ENCODE peak calls at places on chromosomes 16 and 17, in eight cellular contexts. Y is heart left ventricle; O is HFF-Myc; N is CD4-positive, alpha-beta T cell; K is astrocyte of the spinal cord; F is NB4; X is MM.1S; B is RWPE1. E is an unnamed sample.

GRCh38 chr16:88560722-88561484 is 9.3 kb upstream of the ZC3H18 start:
- DNase-seq in Y (no peak), O (no peak), N (no peak), K (peak; percentile 20), F (peak; percentile 64), X (no peak), B (peak; percentile 16), E (peak; percentile 52)

GRCh38 chr17:74037320-74037719 is 166.2 kb upstream of the RPL38 start:
- DNase-seq in Y (no peak), O (no peak), N (no peak), K (no peak), F (no peak), X (no peak), B (peak; percentile 24), E (no peak)

GRCh38 chr17:68184816-68185436 is 62.9 kb upstream of the AMZ2 start:
- DNase-seq in Y (no peak), O (no peak), N (peak; percentile 47), K (no peak), F (no peak), X (peak; percentile 47), B (no peak), E (peak; percentile 79)

GRCh38 chr17:80501739-80502577 is 25.6 kb upstream of the NPTX1 start:
- DNase-seq in Y (no peak), O (no peak), N (no peak), K (peak; percentile 78), F (no peak), X (no peak), B (peak; percentile 73), E (no peak)

GRCh38 chr17:28973414-28973813 is 22.1 kb upstream of the PHF12 start:
- DNase-seq in Y (peak; percentile 78), O (no peak), N (no peak), K (peak; percentile 66), F (no peak), X (no peak), B (no peak), E (no peak)

GRCh38 chr16:58487566-58488351 is 12.2 kb upstream of the NDRG4 start:
- DNase-seq in Y (peak; percentile 87), O (peak; percentile 29), N (peak; percentile 57), K (peak; percentile 73), F (peak; percentile 82), X (peak; percentile 78), B (peak; percentile 82), E (peak; percentile 84)

GRCh38 chr16:65409505-65409904 is 287.6 kb upstream of the CDH11 start:
- DNase-seq in Y (no peak), O (no peak), N (no peak), K (peak; percentile 50), F (no peak), X (no peak), B (peak; percentile 11), E (no peak)

GRCh38 chr17:73198930-73199260 is 6.0 kb downstream of the COG1 start:
- DNase-seq in Y (no peak), O (no peak), N (no peak), K (no peak), F (no peak), X (no peak), B (no peak), E (no peak)

GRCh38 chr16:77885596-77886295 is 97.4 kb downstream of the VAT1L start:
- DNase-seq in Y (no peak), O (no peak), N (no peak), K (peak; percentile 67), F (no peak), X (no peak), B (no peak), E (no peak)

GRCh38 chr17:54996441-54996840 is 27.9 kb downstream of the STXBP4 start:
- DNase-seq in Y (no peak), O (no peak), N (no peak), K (no peak), F (no peak), X (no peak), B (no peak), E (no peak)

GRCh38 chr17:61158372-61158771 is 241.3 kb upstream of the TBX2 start:
- DNase-seq in Y (no peak), O (no peak), N (no peak), K (no peak), F (no peak), X (no peak), B (no peak), E (no peak)

DNA sequence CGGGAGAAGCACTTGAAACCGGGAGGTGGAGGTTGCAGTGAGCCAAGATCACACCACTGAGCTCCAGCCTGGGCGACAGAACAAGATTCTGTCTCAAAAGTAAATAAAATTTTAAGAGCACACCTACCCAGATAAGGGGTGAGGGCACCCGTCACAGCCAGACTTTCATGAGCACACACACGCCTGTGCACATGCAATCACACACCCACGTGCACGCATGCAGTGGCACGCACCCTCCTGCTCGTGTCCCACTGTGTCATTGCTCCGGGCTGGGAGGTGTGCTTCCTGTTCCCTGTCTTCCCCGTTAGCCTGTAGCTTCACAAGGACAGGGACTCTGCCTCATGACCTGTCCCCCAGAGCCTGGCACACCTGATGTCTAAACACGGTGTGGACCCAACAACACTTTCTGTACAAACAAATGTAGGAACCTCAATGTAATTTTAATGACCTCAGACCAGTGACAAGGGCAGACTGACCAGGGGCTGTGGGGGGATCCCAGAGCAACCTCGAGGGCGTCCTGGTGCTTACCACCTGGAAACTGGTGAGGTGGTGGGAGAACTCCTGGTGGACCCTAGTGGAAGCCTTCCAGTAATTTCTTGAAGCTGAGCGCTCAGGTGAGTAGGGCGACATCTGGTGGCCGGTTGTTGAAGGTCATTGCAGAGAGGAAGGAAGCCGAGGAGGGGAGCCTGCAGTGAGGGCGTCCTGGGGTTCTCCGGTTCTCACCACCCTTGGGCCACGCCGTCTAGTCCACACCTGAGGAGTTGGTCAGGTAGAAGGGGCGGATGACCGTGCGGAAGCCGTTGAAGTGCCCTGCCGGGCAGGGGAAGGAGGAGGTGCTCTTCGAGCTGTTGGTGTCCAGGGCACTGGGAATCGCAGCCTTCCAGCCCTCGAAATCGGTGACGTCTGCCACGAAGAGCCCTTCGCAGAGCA is 8.6 kb downstream of the LGALS3BP start:
- DNase-seq in Y (peak; percentile 84), O (peak; percentile 46), N (peak; percentile 75), K (peak; percentile 71), F (peak; percentile 75), X (peak; percentile 78), B (peak; percentile 65), E (peak; percentile 91)
- TF ChIP-seq CTCF in Y (peak; percentile 94), O (peak; percentile 84), N (peak; percentile 95), K (peak; percentile 85), F (peak; percentile 81), X (peak; percentile 95), B (peak; percentile 94), E (peak; percentile 95)

DNA sequence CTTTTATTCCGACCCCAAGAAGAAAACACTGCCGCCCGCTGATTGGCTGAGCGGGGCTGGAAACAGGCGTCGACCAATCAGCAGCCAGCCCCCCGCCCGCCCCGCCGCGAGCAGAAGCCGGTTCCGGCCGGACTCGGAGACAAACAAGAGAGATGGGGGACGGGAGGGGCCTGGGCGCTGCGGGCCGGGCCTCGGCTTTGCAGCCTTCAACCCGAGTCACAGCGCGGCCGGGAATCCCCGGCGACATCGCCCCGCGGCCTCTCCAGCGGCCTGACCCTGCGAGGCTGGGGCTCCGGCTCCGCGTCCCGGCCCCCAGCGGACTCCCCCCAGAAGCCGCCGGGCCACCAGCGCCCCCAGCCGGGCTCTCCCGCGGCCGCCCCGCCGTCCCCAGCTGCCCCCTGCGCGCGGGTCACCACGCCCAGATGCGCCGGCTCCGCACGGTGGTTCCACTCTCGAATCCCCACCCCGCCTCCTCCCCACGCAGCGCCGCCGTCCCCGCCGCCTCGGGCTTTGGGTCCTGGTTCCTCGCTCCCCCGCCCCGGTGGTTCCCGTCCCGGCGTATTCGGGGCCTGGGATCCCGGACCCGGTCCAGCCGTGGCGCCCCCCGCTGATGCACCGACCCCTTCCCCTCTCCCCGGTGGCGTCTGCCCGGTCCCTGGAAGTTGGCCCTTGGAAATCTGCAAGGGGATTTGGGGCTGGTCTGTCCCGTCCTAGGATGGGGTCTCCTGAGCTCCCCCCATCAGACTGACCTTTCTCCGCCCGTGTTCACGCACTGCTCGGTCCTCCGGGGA is 417 bp upstream of the SLC43A2 start:
- DNase-seq in Y (peak; percentile 95), O (peak; percentile 62), N (peak; percentile 79), K (peak; percentile 96), F (no peak), X (peak; percentile 94), B (peak; percentile 100), E (peak; percentile 96)
- TF ChIP-seq CTCF in Y (peak; percentile 56), O (peak; percentile 10), N (no peak), K (peak; percentile 19), F (no peak), X (peak; percentile 26), B (peak; percentile 60), E (no peak)

GRCh38 chr16:2473999-2474876 is 689 bp upstream of the TBC1D24 start:
- DNase-seq in Y (peak; percentile 59), O (no peak), N (peak; percentile 44), K (no peak), F (peak; percentile 74), X (peak; percentile 60), B (no peak), E (peak; percentile 62)
- TF ChIP-seq CTCF in Y (peak; percentile 55), O (no peak), N (peak; percentile 29), K (peak; percentile 25), F (peak; percentile 22), X (peak; percentile 34), B (peak; percentile 69), E (peak; percentile 34)

DNA sequence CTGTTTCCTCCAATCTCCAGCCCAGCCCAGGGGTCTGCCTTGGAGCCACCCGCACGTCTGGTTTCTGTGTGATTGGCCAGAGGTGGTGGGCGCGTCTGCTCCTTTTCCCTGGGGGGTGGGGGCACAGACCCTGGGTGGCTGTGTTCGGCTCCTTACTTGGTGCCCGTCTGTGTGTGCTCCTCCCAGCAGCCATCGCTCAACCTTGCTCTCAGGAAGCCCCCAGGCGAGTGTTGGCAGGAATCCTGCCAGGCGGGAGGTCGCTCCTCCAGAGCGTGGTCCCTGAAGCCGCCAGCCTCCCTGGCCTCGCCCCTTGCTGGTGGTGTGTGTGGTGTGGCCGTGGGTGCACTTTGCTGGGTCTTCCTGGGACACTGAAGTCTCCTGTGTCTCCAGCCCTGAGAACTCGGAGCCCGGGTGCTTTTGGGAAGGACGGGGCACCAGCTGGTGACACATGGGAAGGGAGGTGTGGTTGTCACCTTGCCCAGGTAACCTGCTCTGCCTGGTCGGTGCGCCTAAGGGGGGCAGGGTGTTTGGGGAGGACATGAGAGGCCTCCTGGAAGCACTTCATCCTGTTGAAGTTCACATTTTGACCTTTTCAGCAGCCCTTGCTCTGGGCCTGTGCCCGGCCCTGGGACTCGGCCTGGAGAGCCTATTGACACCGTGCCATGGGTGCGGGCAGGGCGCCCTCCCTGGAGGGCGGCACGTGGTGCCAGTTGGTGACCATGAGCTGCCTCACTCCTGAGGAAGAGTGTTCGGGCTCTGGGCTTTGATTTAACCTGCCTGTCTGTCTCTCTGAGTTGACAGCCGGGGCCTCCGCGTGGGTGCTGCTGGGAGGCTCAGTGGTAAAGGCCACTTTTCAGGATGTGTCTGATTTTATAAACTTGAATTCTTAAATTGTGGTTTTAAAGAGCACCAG is 49.0 kb upstream of the ZNF750 start:
- DNase-seq in Y (peak; percentile 65), O (no peak), N (no peak), K (no peak), F (no peak), X (no peak), B (no peak), E (no peak)
- TF ChIP-seq CTCF in Y (no peak), O (no peak), N (no peak), K (no peak), F (no peak), X (no peak), B (no peak), E (no peak)